ENCODE peak calls at places on chromosomes 12 and 14, in seven cellular contexts. V is A549, C is IMR-90, Z is K562, P is HepG2, E is HCT116, F is H1. Y is an unnamed sample.
A peak's percentile ranks its signal among the peaks of the same experiment; 100 is the strongest.

GRCh38 chr12:130097342-130097741 is 64.9 kb upstream of the FZD10 start:
- DNase-seq in F (no peak), V (no peak), Z (no peak), P (no peak), E (no peak), C (no peak), Y (no peak)

GRCh38 chr12:86914716-86915115 is 658.5 kb upstream of the MGAT4C start:
- DNase-seq in Z (no peak), C (peak; percentile 58), P (peak; percentile 1), F (no peak), V (peak; percentile 4), E (peak; percentile 39), Y (peak; percentile 36)

GRCh38 chr12:19130224-19131019 is 889 bp downstream of the PLEKHA5 start:
- DNase-seq in V (peak; percentile 31), F (no peak), Z (peak; percentile 52), C (no peak), P (no peak), E (no peak), Y (peak; percentile 69)

GRCh38 chr14:90698379-90698869 is 117.8 kb downstream of the TTC7B start:
- DNase-seq in Z (no peak), F (no peak), V (no peak), E (no peak), C (peak; percentile 58), P (no peak), Y (peak; percentile 46)

GRCh38 chr12:120546050-120546386 is 11.9 kb downstream of the RNF10 start:
- DNase-seq in F (no peak), C (no peak), P (no peak), Z (no peak), E (no peak), V (no peak), Y (no peak)

GRCh38 chr12:10690906-10691305 is 17.1 kb upstream of the STYK1 start:
- DNase-seq in E (no peak), F (no peak), Z (no peak), P (no peak), C (no peak), V (no peak), Y (no peak)

GRCh38 chr14:32008602-32009193 is 68.4 kb upstream of the ARHGAP5 start:
- DNase-seq in P (no peak), E (no peak), Z (no peak), F (no peak), C (no peak), V (no peak), Y (no peak)

GRCh38 chr12:32181498-32182175 is 75.0 kb downstream of the BICD1 start:
- DNase-seq in P (no peak), E (no peak), F (no peak), C (no peak), V (no peak), Z (no peak), Y (peak; percentile 58)

GRCh38 chr12:31226639-31227038 is 99.3 kb downstream of the SINHCAF start:
- DNase-seq in C (no peak), P (no peak), V (no peak), E (no peak), F (no peak), Z (no peak), Y (peak; percentile 76)

GRCh38 chr12:12282761-12283160 is 15.9 kb upstream of the LRP6 start:
- DNase-seq in V (no peak), Z (no peak), E (no peak), C (peak; percentile 85), F (no peak), P (no peak), Y (no peak)

DNA sequence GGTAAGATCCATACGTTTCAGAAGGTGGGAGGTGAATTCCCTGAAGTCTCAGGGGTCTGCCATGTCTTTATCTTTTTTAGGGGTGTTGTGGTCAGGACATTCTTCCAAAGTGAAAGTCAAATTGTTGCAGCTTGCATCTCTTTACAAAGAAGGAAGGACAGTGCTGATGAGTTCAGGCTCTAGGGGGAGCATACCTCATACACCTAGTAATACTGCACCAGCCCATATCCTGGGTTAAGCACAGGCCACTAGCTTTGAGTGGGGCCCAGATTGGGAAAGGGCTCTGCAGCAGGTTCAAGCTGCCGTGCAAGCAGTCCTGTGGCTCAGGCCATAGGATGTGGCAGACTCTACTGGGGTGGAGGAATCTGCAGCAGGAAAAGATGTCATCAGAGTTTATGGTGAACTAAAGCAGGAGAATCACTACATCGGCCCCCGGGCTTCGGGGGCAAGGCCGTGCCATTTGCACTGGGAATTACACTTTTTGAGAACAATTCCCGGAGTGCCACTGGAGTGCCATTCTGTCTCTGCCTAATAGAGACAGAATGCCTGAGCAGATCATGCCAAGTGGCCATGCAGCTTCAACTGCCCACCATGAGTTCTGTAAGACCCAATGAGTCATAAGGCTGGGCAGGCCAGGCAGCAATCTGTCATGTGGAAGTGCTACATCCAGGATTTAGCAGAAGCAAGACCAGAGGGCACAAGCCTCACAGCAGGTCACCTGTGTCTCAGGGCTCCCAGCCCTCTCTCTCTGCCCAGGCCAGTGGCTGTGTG is 32.3 kb downstream of the DIO3 start:
- DNase-seq in V (no peak), E (no peak), P (no peak), F (no peak), C (no peak), Z (no peak), Y (no peak)
- TF ChIP-seq RAD21 in V (no peak), E (no peak), P (no peak), F (no peak), C (no peak), Z (no peak), Y (no peak)

DNA sequence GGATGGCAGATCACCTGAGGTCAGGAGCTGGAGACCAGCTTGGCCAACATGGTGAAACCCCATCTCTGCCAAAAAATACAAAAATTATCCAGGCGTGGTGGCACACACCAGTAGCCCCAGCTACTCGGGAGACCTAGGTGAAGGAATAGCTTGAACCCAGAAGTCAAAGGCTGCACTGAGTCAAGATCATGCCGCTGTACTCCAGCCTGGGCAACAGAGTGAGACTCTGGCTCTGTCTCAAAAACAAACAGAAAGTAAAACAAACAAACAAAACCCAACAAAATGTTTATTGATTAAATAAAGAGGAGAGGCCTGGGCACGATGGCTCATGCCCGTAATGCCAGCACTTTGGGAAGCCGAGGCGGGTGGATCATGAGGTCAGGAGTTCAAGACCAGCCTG is 5.5 kb downstream of the ZCCHC8 start:
- DNase-seq in Z (no peak), C (no peak), F (no peak), P (no peak), E (no peak), V (no peak), Y (no peak)
- TF ChIP-seq RAD21 in Z (no peak), C (no peak), F (no peak), P (no peak), E (no peak), V (no peak), Y (no peak)

DNA sequence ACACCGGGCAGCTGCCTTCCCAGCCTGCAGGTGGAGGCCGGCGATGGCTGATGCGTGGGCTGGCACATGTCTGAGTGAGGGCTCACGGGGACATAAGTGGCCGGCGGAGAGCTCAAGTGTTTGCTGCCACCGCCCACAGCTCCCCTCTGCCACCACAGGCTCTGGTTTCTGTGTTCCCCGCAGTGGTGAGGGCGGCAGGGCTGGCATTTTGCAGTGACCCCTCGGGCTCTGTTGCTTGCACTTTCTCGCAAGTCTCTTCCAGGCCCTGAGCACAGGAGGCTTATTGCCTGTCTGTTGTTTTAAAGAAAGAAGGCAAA is 271.0 kb upstream of the RTL1 start:
- DNase-seq in V (no peak), P (no peak), E (no peak), Z (no peak), F (no peak), C (no peak), Y (peak; percentile 24)
- TF ChIP-seq RAD21 in V (no peak), P (no peak), E (no peak), Z (no peak), F (no peak), C (no peak), Y (no peak)

DNA sequence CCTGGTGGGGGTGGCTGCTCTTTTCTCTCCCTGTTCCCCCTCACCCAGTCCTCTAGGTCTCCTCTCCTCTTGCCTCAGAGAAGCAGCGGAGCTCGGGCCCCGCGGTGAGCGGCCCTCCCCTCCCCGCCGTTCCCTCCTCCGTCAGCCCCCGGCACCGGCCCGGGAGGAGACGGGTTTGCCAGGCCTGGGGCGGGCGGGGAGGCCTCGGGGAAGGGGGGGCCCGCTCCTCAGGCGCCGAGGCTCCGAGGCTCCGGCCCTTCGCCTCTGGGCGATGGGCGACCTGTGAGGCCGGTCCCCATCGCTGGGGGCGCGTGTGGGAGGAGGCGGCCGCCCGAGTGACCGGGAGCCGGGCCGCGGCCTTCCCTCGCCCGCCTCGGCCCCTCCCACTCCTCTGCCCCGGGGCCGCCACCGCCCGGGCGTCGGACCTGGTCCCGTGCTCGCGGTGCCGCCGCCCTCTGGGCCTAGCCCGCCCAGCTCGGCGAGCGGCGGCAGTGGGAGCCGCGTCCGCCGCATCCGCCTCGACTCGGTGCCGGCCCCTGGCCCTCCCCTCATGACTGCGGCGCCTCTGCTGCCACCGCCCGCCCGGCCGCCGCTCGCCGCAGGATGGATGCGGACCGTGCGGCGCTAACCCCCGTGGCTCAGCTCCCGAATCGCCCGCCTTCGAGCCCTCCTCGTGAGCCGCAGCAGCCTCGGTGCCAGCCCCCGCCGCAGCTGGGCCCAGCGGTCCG is 458 bp downstream of the WNK1 start:
- DNase-seq in E (no peak), F (no peak), P (no peak), C (peak; percentile 21), V (no peak), Z (peak; percentile 57), Y (peak; percentile 84)
- TF ChIP-seq RAD21 in E (no peak), F (no peak), P (no peak), C (no peak), V (no peak), Z (no peak), Y (no peak)

DNA sequence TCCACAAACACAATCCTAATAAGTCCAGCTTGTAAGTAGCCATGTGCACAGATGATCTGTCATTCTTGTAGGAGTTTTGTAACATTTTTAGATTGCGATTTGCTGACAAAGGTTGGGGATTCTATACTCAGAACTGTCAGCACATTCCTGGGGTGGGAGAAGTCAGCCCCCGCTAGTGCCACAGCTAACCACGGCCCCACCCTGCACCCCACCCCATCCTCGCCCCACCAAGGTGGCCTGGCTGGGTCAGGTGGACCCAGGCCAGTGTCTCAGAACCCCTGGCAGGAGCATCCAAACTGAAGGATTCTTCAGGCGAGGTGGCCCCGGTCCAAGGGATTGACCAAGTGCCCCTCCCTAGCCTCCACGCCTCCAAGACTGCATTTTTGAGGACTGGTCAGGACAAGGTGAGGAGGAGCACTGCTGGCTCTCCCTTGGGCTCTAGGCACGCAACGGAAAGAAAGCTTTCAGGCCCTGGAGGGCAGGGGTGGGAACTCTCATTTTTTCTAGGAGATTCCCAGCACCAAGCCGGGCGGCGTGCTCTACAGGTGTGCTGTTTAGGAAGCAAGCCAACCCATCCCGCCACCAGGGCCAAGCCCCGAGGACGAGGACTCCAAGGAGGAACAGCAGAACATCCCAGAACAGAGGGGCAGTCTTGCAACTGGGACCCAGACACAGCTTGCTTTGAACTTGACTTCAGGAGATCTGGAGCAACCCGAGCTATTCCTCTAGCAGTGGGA is 172.8 kb downstream of the BCL11B start:
- DNase-seq in Z (no peak), C (no peak), V (no peak), F (no peak), P (no peak), E (no peak), Y (no peak)
- TF ChIP-seq RAD21 in Z (no peak), C (no peak), V (no peak), F (no peak), P (no peak), E (no peak), Y (no peak)

GRCh38 chr12:112488257-112488926 is 69.6 kb downstream of the PTPN11 start:
- DNase-seq in C (no peak), F (no peak), V (no peak), P (no peak), Z (no peak), E (no peak), Y (no peak)
- TF ChIP-seq RAD21 in C (no peak), F (no peak), V (no peak), P (no peak), Z (no peak), E (no peak), Y (no peak)

Y was measured in SK-N-SH.